ENCODE peak calls at places on chromosomes 6 and 20, in six cellular contexts. One of them, this sample, is unnamed.

GRCh38 chr20:63145156-63145555 is 70.8 kb downstream of the YTHDF1 start:
- DNase-seq in B cell: no peak
- DNase-seq in CD8-positive, alpha-beta T cell: no peak
- DNase-seq in HL-60: no peak
- DNase-seq in dorsolateral prefrontal cortex: no peak
- DNase-seq in PC-3: peak
- DNase-seq in this sample: no peak

GRCh38 chr6:15129872-15130271 is 116.0 kb upstream of the JARID2 start:
- DNase-seq in PC-3: no peak
- DNase-seq in CD8-positive, alpha-beta T cell: no peak
- DNase-seq in HL-60: no peak
- DNase-seq in B cell: no peak
- DNase-seq in dorsolateral prefrontal cortex: no peak
- DNase-seq in this sample: no peak

GRCh38 chr6:166221636-166222035 is 54.0 kb upstream of the TBXT start:
- DNase-seq in HL-60: no peak
- DNase-seq in dorsolateral prefrontal cortex: no peak
- DNase-seq in CD8-positive, alpha-beta T cell: no peak
- DNase-seq in PC-3: no peak
- DNase-seq in B cell: no peak
- DNase-seq in this sample: no peak

GRCh38 chr20:24392612-24393011 is 76.8 kb upstream of the SYNDIG1 start:
- DNase-seq in HL-60: no peak
- DNase-seq in dorsolateral prefrontal cortex: no peak
- DNase-seq in CD8-positive, alpha-beta T cell: no peak
- DNase-seq in B cell: no peak
- DNase-seq in PC-3: no peak
- DNase-seq in this sample: no peak

GRCh38 chr20:17558941-17559304 is 11.0 kb upstream of the DSTN start:
- DNase-seq in HL-60: no peak
- DNase-seq in PC-3: no peak
- DNase-seq in CD8-positive, alpha-beta T cell: no peak
- DNase-seq in dorsolateral prefrontal cortex: no peak
- DNase-seq in B cell: no peak
- DNase-seq in this sample: no peak

GRCh38 chr6:41422156-41422555 is 86.7 kb downstream of the NCR2 start:
- DNase-seq in CD8-positive, alpha-beta T cell: no peak
- DNase-seq in B cell: no peak
- DNase-seq in HL-60: no peak
- DNase-seq in dorsolateral prefrontal cortex: no peak
- DNase-seq in PC-3: no peak
- DNase-seq in this sample: no peak

GRCh38 chr6:158819977-158820632 is 937 bp upstream of the EZR start:
- DNase-seq in HL-60: no peak
- DNase-seq in dorsolateral prefrontal cortex: no peak
- DNase-seq in PC-3: no peak
- DNase-seq in CD8-positive, alpha-beta T cell: no peak
- DNase-seq in B cell: no peak
- DNase-seq in this sample: no peak

GRCh38 chr6:166586424-166587156 is at the start of gene RAMACL:
- DNase-seq in CD8-positive, alpha-beta T cell: peak
- DNase-seq in dorsolateral prefrontal cortex: peak
- DNase-seq in B cell: peak
- DNase-seq in HL-60: no peak
- DNase-seq in PC-3: peak
- DNase-seq in this sample: peak

GRCh38 chr6:8539446-8539845 is 104.1 kb upstream of the SLC35B3 start:
- DNase-seq in PC-3: peak
- DNase-seq in dorsolateral prefrontal cortex: no peak
- DNase-seq in CD8-positive, alpha-beta T cell: no peak
- DNase-seq in HL-60: no peak
- DNase-seq in B cell: peak
- DNase-seq in this sample: peak

GRCh38 chr6:90484392-90484791 is 102.5 kb downstream of the MAP3K7 start:
- DNase-seq in PC-3: no peak
- DNase-seq in B cell: no peak
- DNase-seq in CD8-positive, alpha-beta T cell: no peak
- DNase-seq in HL-60: no peak
- DNase-seq in dorsolateral prefrontal cortex: no peak
- DNase-seq in this sample: no peak

GRCh38 chr20:62219101-62219991 is 732 bp downstream of the HRH3 start:
- DNase-seq in PC-3: no peak
- DNase-seq in B cell: no peak
- DNase-seq in dorsolateral prefrontal cortex: no peak
- DNase-seq in CD8-positive, alpha-beta T cell: no peak
- DNase-seq in HL-60: no peak
- DNase-seq in this sample: no peak

GRCh38 chr6:78243519-78243918 is 590.7 kb downstream of the MEI4 start:
- DNase-seq in HL-60: no peak
- DNase-seq in dorsolateral prefrontal cortex: no peak
- DNase-seq in PC-3: peak
- DNase-seq in CD8-positive, alpha-beta T cell: no peak
- DNase-seq in B cell: no peak
- DNase-seq in this sample: no peak

GRCh38 chr20:37690626-37691369 is 3.0 kb upstream of the CTNNBL1 start:
- DNase-seq in PC-3: no peak
- DNase-seq in HL-60: no peak
- DNase-seq in CD8-positive, alpha-beta T cell: no peak
- DNase-seq in B cell: no peak
- DNase-seq in dorsolateral prefrontal cortex: no peak
- DNase-seq in this sample: no peak

GRCh38 chr6:144150673-144151009 is 324 bp downstream of the STX11 start:
- DNase-seq in dorsolateral prefrontal cortex: no peak
- DNase-seq in PC-3: peak
- DNase-seq in CD8-positive, alpha-beta T cell: peak
- DNase-seq in HL-60: no peak
- DNase-seq in B cell: peak
- DNase-seq in this sample: peak
- TF ChIP-seq CTCF in dorsolateral prefrontal cortex: peak
- TF ChIP-seq CTCF in PC-3: no peak
- TF ChIP-seq CTCF in CD8-positive, alpha-beta T cell: peak
- TF ChIP-seq CTCF in HL-60: no peak
- TF ChIP-seq CTCF in B cell: peak
- TF ChIP-seq CTCF in this sample: no peak

GRCh38 chr6:33967966-33968724 is 164.3 kb upstream of the MLN start:
- DNase-seq in B cell: no peak
- DNase-seq in HL-60: no peak
- DNase-seq in dorsolateral prefrontal cortex: no peak
- DNase-seq in PC-3: peak
- DNase-seq in CD8-positive, alpha-beta T cell: no peak
- DNase-seq in this sample: no peak
- TF ChIP-seq CTCF in B cell: no peak
- TF ChIP-seq CTCF in HL-60: no peak
- TF ChIP-seq CTCF in dorsolateral prefrontal cortex: no peak
- TF ChIP-seq CTCF in PC-3: peak
- TF ChIP-seq CTCF in CD8-positive, alpha-beta T cell: no peak
- TF ChIP-seq CTCF in this sample: no peak

GRCh38 chr20:653590-654426 is 808 bp upstream of the SRXN1 start:
- DNase-seq in B cell: no peak
- DNase-seq in HL-60: no peak
- DNase-seq in dorsolateral prefrontal cortex: no peak
- DNase-seq in CD8-positive, alpha-beta T cell: no peak
- DNase-seq in PC-3: no peak
- DNase-seq in this sample: no peak
- TF ChIP-seq CTCF in B cell: peak
- TF ChIP-seq CTCF in HL-60: no peak
- TF ChIP-seq CTCF in dorsolateral prefrontal cortex: no peak
- TF ChIP-seq CTCF in CD8-positive, alpha-beta T cell: peak
- TF ChIP-seq CTCF in PC-3: no peak
- TF ChIP-seq CTCF in this sample: no peak

GRCh38 chr6:132726608-132726975 is 12.7 kb upstream of the VNN1 start:
- DNase-seq in CD8-positive, alpha-beta T cell: no peak
- DNase-seq in HL-60: no peak
- DNase-seq in B cell: no peak
- DNase-seq in PC-3: no peak
- DNase-seq in dorsolateral prefrontal cortex: no peak
- DNase-seq in this sample: no peak

GRCh38 chr6:132725947-132726607 is 12.2 kb upstream of the VNN1 start:
- DNase-seq in PC-3: no peak
- DNase-seq in HL-60: no peak
- DNase-seq in dorsolateral prefrontal cortex: no peak
- DNase-seq in B cell: no peak
- DNase-seq in CD8-positive, alpha-beta T cell: no peak
- DNase-seq in this sample: no peak

GRCh38 chr6:132731086-132731485 is 17.2 kb upstream of the VNN1 start:
- DNase-seq in HL-60: no peak
- DNase-seq in dorsolateral prefrontal cortex: no peak
- DNase-seq in B cell: no peak
- DNase-seq in PC-3: peak
- DNase-seq in CD8-positive, alpha-beta T cell: no peak
- DNase-seq in this sample: no peak

GRCh38 chr6:132730560-132730959 is 16.7 kb upstream of the VNN1 start:
- DNase-seq in PC-3: peak
- DNase-seq in B cell: no peak
- DNase-seq in HL-60: no peak
- DNase-seq in dorsolateral prefrontal cortex: no peak
- DNase-seq in CD8-positive, alpha-beta T cell: no peak
- DNase-seq in this sample: no peak

GRCh38 chr6:132728616-132729015 is 14.8 kb upstream of the VNN1 start:
- DNase-seq in PC-3: peak
- DNase-seq in CD8-positive, alpha-beta T cell: no peak
- DNase-seq in dorsolateral prefrontal cortex: no peak
- DNase-seq in HL-60: no peak
- DNase-seq in B cell: no peak
- DNase-seq in this sample: no peak
- TF ChIP-seq CTCF in PC-3: peak
- TF ChIP-seq CTCF in CD8-positive, alpha-beta T cell: peak
- TF ChIP-seq CTCF in dorsolateral prefrontal cortex: no peak
- TF ChIP-seq CTCF in HL-60: no peak
- TF ChIP-seq CTCF in B cell: no peak
- TF ChIP-seq CTCF in this sample: peak

GRCh38 chr6:107075951-107076381 is 39.3 kb downstream of the BEND3 start:
- DNase-seq in CD8-positive, alpha-beta T cell: no peak
- DNase-seq in dorsolateral prefrontal cortex: peak
- DNase-seq in PC-3: peak
- DNase-seq in B cell: no peak
- DNase-seq in HL-60: no peak
- DNase-seq in this sample: peak

GRCh38 chr6:107080036-107080435 is 35.3 kb downstream of the BEND3 start:
- DNase-seq in CD8-positive, alpha-beta T cell: no peak
- DNase-seq in B cell: no peak
- DNase-seq in dorsolateral prefrontal cortex: no peak
- DNase-seq in PC-3: peak
- DNase-seq in HL-60: peak
- DNase-seq in this sample: no peak

GRCh38 chr6:107082045-107082444 is 33.3 kb downstream of the BEND3 start:
- DNase-seq in HL-60: no peak
- DNase-seq in PC-3: no peak
- DNase-seq in CD8-positive, alpha-beta T cell: no peak
- DNase-seq in B cell: no peak
- DNase-seq in dorsolateral prefrontal cortex: no peak
- DNase-seq in this sample: no peak

GRCh38 chr6:107077710-107078109 is 37.6 kb downstream of the BEND3 start:
- DNase-seq in B cell: no peak
- DNase-seq in dorsolateral prefrontal cortex: no peak
- DNase-seq in CD8-positive, alpha-beta T cell: no peak
- DNase-seq in PC-3: no peak
- DNase-seq in HL-60: no peak
- DNase-seq in this sample: no peak

GRCh38 chr6:107079429-107079828 is 35.9 kb downstream of the BEND3 start:
- DNase-seq in HL-60: peak
- DNase-seq in B cell: no peak
- DNase-seq in dorsolateral prefrontal cortex: no peak
- DNase-seq in PC-3: no peak
- DNase-seq in CD8-positive, alpha-beta T cell: no peak
- DNase-seq in this sample: no peak
- TF ChIP-seq CTCF in HL-60: no peak
- TF ChIP-seq CTCF in B cell: no peak
- TF ChIP-seq CTCF in dorsolateral prefrontal cortex: no peak
- TF ChIP-seq CTCF in PC-3: no peak
- TF ChIP-seq CTCF in CD8-positive, alpha-beta T cell: no peak
- TF ChIP-seq CTCF in this sample: no peak

DNA sequence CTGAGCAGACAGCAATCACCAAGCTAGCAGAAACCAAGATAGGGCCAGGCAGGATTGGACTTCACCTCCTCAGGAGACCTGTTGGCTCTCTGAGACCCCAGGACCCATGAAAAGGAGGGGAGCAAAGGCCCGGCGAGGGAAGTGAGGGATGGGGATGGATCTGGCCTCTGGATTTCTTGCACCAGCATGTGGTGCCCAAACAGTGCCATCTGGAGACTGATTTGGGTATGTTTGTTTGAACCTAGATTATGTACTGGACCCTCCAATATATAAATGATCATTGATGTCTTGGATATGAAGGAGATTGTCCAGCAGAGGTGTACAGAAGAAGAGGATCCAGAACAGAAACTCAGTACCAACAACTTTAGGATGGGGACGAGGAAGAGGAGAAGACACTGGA is 83.4 kb upstream of the LY86 start:
- DNase-seq in PC-3: no peak
- DNase-seq in CD8-positive, alpha-beta T cell: no peak
- DNase-seq in dorsolateral prefrontal cortex: no peak
- DNase-seq in B cell: no peak
- DNase-seq in HL-60: no peak
- DNase-seq in this sample: no peak
- TF ChIP-seq CTCF in PC-3: peak
- TF ChIP-seq CTCF in CD8-positive, alpha-beta T cell: no peak
- TF ChIP-seq CTCF in dorsolateral prefrontal cortex: no peak
- TF ChIP-seq CTCF in B cell: no peak
- TF ChIP-seq CTCF in HL-60: no peak
- TF ChIP-seq CTCF in this sample: no peak

GRCh38 chr6:36141961-36142360 is 11.6 kb downstream of the MAPK13 start:
- DNase-seq in PC-3: no peak
- DNase-seq in dorsolateral prefrontal cortex: no peak
- DNase-seq in B cell: no peak
- DNase-seq in HL-60: no peak
- DNase-seq in CD8-positive, alpha-beta T cell: no peak
- DNase-seq in this sample: no peak

GRCh38 chr6:36141091-36141490 is 10.8 kb downstream of the MAPK13 start:
- DNase-seq in CD8-positive, alpha-beta T cell: no peak
- DNase-seq in PC-3: no peak
- DNase-seq in HL-60: peak
- DNase-seq in B cell: no peak
- DNase-seq in dorsolateral prefrontal cortex: no peak
- DNase-seq in this sample: no peak

GRCh38 chr6:36138667-36139066 is 8.4 kb downstream of the MAPK13 start:
- DNase-seq in CD8-positive, alpha-beta T cell: no peak
- DNase-seq in dorsolateral prefrontal cortex: no peak
- DNase-seq in PC-3: no peak
- DNase-seq in B cell: no peak
- DNase-seq in HL-60: no peak
- DNase-seq in this sample: no peak

GRCh38 chr6:36139991-36140710 is 9.8 kb downstream of the MAPK13 start:
- DNase-seq in dorsolateral prefrontal cortex: peak
- DNase-seq in PC-3: no peak
- DNase-seq in CD8-positive, alpha-beta T cell: no peak
- DNase-seq in B cell: no peak
- DNase-seq in HL-60: no peak
- DNase-seq in this sample: no peak

DNA sequence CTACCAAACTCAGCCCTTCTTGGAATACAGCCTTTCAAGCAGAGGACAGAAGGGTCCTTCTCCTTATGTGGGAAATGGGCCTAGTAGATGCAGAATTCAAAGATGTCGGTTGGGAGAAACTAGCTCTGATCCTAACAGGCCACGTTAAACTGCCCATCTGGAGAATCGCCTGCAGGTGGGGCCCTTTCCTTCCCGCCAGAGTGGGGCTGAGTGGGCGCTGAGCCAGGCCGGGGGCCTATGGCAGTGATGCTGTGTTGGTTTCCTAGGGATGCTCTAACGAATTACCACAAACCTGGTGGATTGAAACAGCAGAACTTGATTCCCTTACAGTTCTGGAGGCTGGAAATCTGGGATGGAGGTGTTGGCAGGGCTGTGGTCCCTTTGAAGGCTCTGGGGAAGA is 9.1 kb downstream of the MAPK13 start:
- DNase-seq in CD8-positive, alpha-beta T cell: peak
- DNase-seq in B cell: no peak
- DNase-seq in PC-3: no peak
- DNase-seq in dorsolateral prefrontal cortex: peak
- DNase-seq in HL-60: no peak
- DNase-seq in this sample: peak
- TF ChIP-seq CTCF in CD8-positive, alpha-beta T cell: no peak
- TF ChIP-seq CTCF in B cell: no peak
- TF ChIP-seq CTCF in PC-3: peak
- TF ChIP-seq CTCF in dorsolateral prefrontal cortex: peak
- TF ChIP-seq CTCF in HL-60: peak
- TF ChIP-seq CTCF in this sample: peak